ENCODE peak calls at places on chromosomes 11 and 22, in eight cellular contexts. One of them, this sample, is unnamed. For H3K36me3, the result is how much of the 10 kb centered on the place peaks cover.

GRCh38 chr11:115170133-115170815 is 333.9 kb downstream of the CADM1 start:
- DNase-seq in upper lobe of left lung: no peak
- DNase-seq in SK-N-SH: peak
- DNase-seq in tibial nerve: no peak
- DNase-seq in suprapubic skin: no peak
- DNase-seq in GM12878: no peak
- DNase-seq in stomach: no peak
- DNase-seq in sigmoid colon: no peak
- DNase-seq in this sample: no peak

GRCh38 chr11:10743354-10744035 is 7.6 kb upstream of the CTR9 start:
- DNase-seq in GM12878: no peak
- DNase-seq in suprapubic skin: no peak
- DNase-seq in upper lobe of left lung: peak
- DNase-seq in sigmoid colon: no peak
- DNase-seq in SK-N-SH: no peak
- DNase-seq in tibial nerve: no peak
- DNase-seq in stomach: no peak
- DNase-seq in this sample: no peak

GRCh38 chr22:11066458-11067285 is 4461.3 kb upstream of the OR11H1 start:
- DNase-seq in SK-N-SH: peak
- DNase-seq in GM12878: no peak
- DNase-seq in upper lobe of left lung: peak
- DNase-seq in stomach: no peak
- DNase-seq in sigmoid colon: peak
- DNase-seq in tibial nerve: no peak
- DNase-seq in suprapubic skin: no peak
- DNase-seq in this sample: peak

GRCh38 chr11:13010737-13011342 is 1.7 kb downstream of the RASSF10 start:
- DNase-seq in suprapubic skin: peak
- DNase-seq in sigmoid colon: no peak
- DNase-seq in stomach: peak
- DNase-seq in upper lobe of left lung: peak
- DNase-seq in tibial nerve: no peak
- DNase-seq in SK-N-SH: peak
- DNase-seq in GM12878: no peak
- DNase-seq in this sample: no peak

GRCh38 chr11:102587722-102588121 is 37.4 kb downstream of the MMP20 start:
- DNase-seq in stomach: no peak
- DNase-seq in upper lobe of left lung: no peak
- DNase-seq in sigmoid colon: no peak
- DNase-seq in tibial nerve: no peak
- DNase-seq in SK-N-SH: no peak
- DNase-seq in suprapubic skin: no peak
- DNase-seq in GM12878: no peak
- DNase-seq in this sample: no peak

GRCh38 chr11:33737362-33737821 is 1.2 kb upstream of the CD59 start:
- DNase-seq in tibial nerve: no peak
- DNase-seq in GM12878: no peak
- DNase-seq in stomach: no peak
- DNase-seq in sigmoid colon: no peak
- DNase-seq in suprapubic skin: no peak
- DNase-seq in SK-N-SH: no peak
- DNase-seq in upper lobe of left lung: no peak
- DNase-seq in this sample: no peak

GRCh38 chr22:42639541-42640241 is 710 bp downstream of the ATP5MGL start:
- DNase-seq in stomach: no peak
- DNase-seq in sigmoid colon: no peak
- DNase-seq in suprapubic skin: no peak
- DNase-seq in GM12878: no peak
- DNase-seq in upper lobe of left lung: no peak
- DNase-seq in SK-N-SH: no peak
- DNase-seq in tibial nerve: no peak
- DNase-seq in this sample: no peak

GRCh38 chr11:108117746-108118371 is 3.5 kb upstream of the ACAT1 start:
- DNase-seq in upper lobe of left lung: no peak
- DNase-seq in GM12878: no peak
- DNase-seq in tibial nerve: no peak
- DNase-seq in stomach: no peak
- DNase-seq in suprapubic skin: no peak
- DNase-seq in SK-N-SH: peak
- DNase-seq in sigmoid colon: no peak
- DNase-seq in this sample: no peak

GRCh38 chr22:50570861-50571260 is 7.4 kb downstream of the CPT1B start:
- DNase-seq in upper lobe of left lung: no peak
- DNase-seq in tibial nerve: no peak
- DNase-seq in suprapubic skin: peak
- DNase-seq in SK-N-SH: no peak
- DNase-seq in GM12878: no peak
- DNase-seq in sigmoid colon: no peak
- DNase-seq in stomach: no peak
- DNase-seq in this sample: no peak

GRCh38 chr11:118281284-118281683 is 17.2 kb upstream of the MPZL2 start:
- DNase-seq in tibial nerve: no peak
- DNase-seq in GM12878: no peak
- DNase-seq in stomach: no peak
- DNase-seq in upper lobe of left lung: no peak
- DNase-seq in SK-N-SH: no peak
- DNase-seq in sigmoid colon: no peak
- DNase-seq in suprapubic skin: no peak
- DNase-seq in this sample: no peak

GRCh38 chr11:37092487-37092886 is 494.5 kb upstream of the RAG2 start:
- DNase-seq in sigmoid colon: no peak
- DNase-seq in GM12878: no peak
- DNase-seq in stomach: no peak
- DNase-seq in suprapubic skin: no peak
- DNase-seq in tibial nerve: no peak
- DNase-seq in upper lobe of left lung: no peak
- DNase-seq in SK-N-SH: no peak
- DNase-seq in this sample: no peak

GRCh38 chr11:82176945-82177344 is 556.7 kb downstream of the FAM181B start:
- DNase-seq in SK-N-SH: no peak
- DNase-seq in sigmoid colon: no peak
- DNase-seq in suprapubic skin: no peak
- DNase-seq in upper lobe of left lung: no peak
- DNase-seq in GM12878: no peak
- DNase-seq in stomach: no peak
- DNase-seq in tibial nerve: no peak
- DNase-seq in this sample: no peak

GRCh38 chr11:82176365-82176764 is 557.3 kb downstream of the FAM181B start:
- DNase-seq in sigmoid colon: no peak
- DNase-seq in SK-N-SH: no peak
- DNase-seq in tibial nerve: no peak
- DNase-seq in GM12878: no peak
- DNase-seq in suprapubic skin: no peak
- DNase-seq in upper lobe of left lung: no peak
- DNase-seq in stomach: no peak
- DNase-seq in this sample: no peak

GRCh38 chr11:82174610-82175009 is 559.1 kb downstream of the FAM181B start:
- DNase-seq in sigmoid colon: no peak
- DNase-seq in tibial nerve: no peak
- DNase-seq in upper lobe of left lung: no peak
- DNase-seq in suprapubic skin: no peak
- DNase-seq in stomach: no peak
- DNase-seq in GM12878: no peak
- DNase-seq in SK-N-SH: no peak
- DNase-seq in this sample: no peak
- TF ChIP-seq EP300 in sigmoid colon: no peak
- TF ChIP-seq EP300 in tibial nerve: no peak
- TF ChIP-seq EP300 in upper lobe of left lung: no peak
- TF ChIP-seq EP300 in suprapubic skin: no peak
- TF ChIP-seq EP300 in stomach: no peak
- TF ChIP-seq EP300 in GM12878: no peak
- TF ChIP-seq EP300 in SK-N-SH: no peak
- TF ChIP-seq EP300 in this sample: no peak

GRCh38 chr11:29310706-29311342 is 706.0 kb downstream of the KCNA4 start:
- DNase-seq in stomach: no peak
- DNase-seq in sigmoid colon: no peak
- DNase-seq in suprapubic skin: no peak
- DNase-seq in upper lobe of left lung: no peak
- DNase-seq in tibial nerve: no peak
- DNase-seq in GM12878: no peak
- DNase-seq in SK-N-SH: no peak
- DNase-seq in this sample: no peak

GRCh38 chr11:29310016-29310415 is 706.8 kb downstream of the KCNA4 start:
- DNase-seq in upper lobe of left lung: no peak
- DNase-seq in SK-N-SH: no peak
- DNase-seq in sigmoid colon: no peak
- DNase-seq in stomach: no peak
- DNase-seq in GM12878: no peak
- DNase-seq in suprapubic skin: no peak
- DNase-seq in tibial nerve: no peak
- DNase-seq in this sample: no peak

GRCh38 chr11:29318134-29318845 is 698.5 kb downstream of the KCNA4 start:
- DNase-seq in GM12878: no peak
- DNase-seq in sigmoid colon: no peak
- DNase-seq in suprapubic skin: no peak
- DNase-seq in tibial nerve: no peak
- DNase-seq in stomach: no peak
- DNase-seq in upper lobe of left lung: no peak
- DNase-seq in SK-N-SH: no peak
- DNase-seq in this sample: no peak

GRCh38 chr11:29317669-29318068 is 699.2 kb downstream of the KCNA4 start:
- DNase-seq in upper lobe of left lung: no peak
- DNase-seq in GM12878: no peak
- DNase-seq in suprapubic skin: no peak
- DNase-seq in stomach: no peak
- DNase-seq in tibial nerve: no peak
- DNase-seq in SK-N-SH: no peak
- DNase-seq in sigmoid colon: no peak
- DNase-seq in this sample: no peak

DNA sequence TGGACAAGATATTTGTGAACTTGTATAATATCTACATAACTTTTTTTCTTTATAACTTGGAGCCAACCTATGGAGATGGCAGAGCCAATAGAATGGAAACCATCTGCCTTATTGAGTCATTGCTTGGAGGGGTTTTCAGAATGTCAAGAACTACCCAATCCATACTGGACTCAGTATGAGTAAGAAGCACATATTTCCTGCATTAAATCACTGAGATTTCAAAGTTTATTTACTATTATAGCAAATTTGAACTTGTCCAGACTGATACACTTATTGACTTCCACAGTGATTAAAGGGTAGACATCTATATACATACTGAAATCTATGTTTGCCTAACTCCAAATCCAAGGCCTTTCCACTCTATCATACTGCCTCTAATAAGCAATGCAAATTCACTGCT is 704.0 kb downstream of the KCNA4 start:
- DNase-seq in suprapubic skin: no peak
- DNase-seq in tibial nerve: no peak
- DNase-seq in GM12878: no peak
- DNase-seq in SK-N-SH: no peak
- DNase-seq in stomach: no peak
- DNase-seq in sigmoid colon: no peak
- DNase-seq in upper lobe of left lung: no peak
- DNase-seq in this sample: no peak
- H3K36me3 ChIP-seq in suprapubic skin: under half
- H3K36me3 ChIP-seq in tibial nerve: under half
- H3K36me3 ChIP-seq in GM12878: under half
- H3K36me3 ChIP-seq in SK-N-SH: under half
- H3K36me3 ChIP-seq in stomach: under half
- H3K36me3 ChIP-seq in sigmoid colon: under half
- H3K36me3 ChIP-seq in upper lobe of left lung: under half
- H3K36me3 ChIP-seq in this sample: under half

GRCh38 chr22:29784451-29785361 is 17.5 kb downstream of the UQCR10 start:
- DNase-seq in suprapubic skin: no peak
- DNase-seq in SK-N-SH: no peak
- DNase-seq in upper lobe of left lung: no peak
- DNase-seq in stomach: peak
- DNase-seq in tibial nerve: no peak
- DNase-seq in GM12878: no peak
- DNase-seq in sigmoid colon: no peak
- DNase-seq in this sample: peak

GRCh38 chr22:29782061-29782845 is 15.1 kb downstream of the UQCR10 start:
- DNase-seq in SK-N-SH: no peak
- DNase-seq in GM12878: no peak
- DNase-seq in tibial nerve: no peak
- DNase-seq in sigmoid colon: no peak
- DNase-seq in stomach: peak
- DNase-seq in suprapubic skin: no peak
- DNase-seq in upper lobe of left lung: no peak
- DNase-seq in this sample: peak

GRCh38 chr22:29786026-29786425 is 18.9 kb downstream of the UQCR10 start:
- DNase-seq in stomach: peak
- DNase-seq in SK-N-SH: no peak
- DNase-seq in upper lobe of left lung: no peak
- DNase-seq in GM12878: no peak
- DNase-seq in sigmoid colon: no peak
- DNase-seq in suprapubic skin: no peak
- DNase-seq in tibial nerve: no peak
- DNase-seq in this sample: no peak

GRCh38 chr22:29780220-29780619 is 13.1 kb downstream of the UQCR10 start:
- DNase-seq in upper lobe of left lung: no peak
- DNase-seq in GM12878: no peak
- DNase-seq in SK-N-SH: no peak
- DNase-seq in stomach: no peak
- DNase-seq in sigmoid colon: no peak
- DNase-seq in suprapubic skin: no peak
- DNase-seq in tibial nerve: no peak
- DNase-seq in this sample: no peak

GRCh38 chr22:29780781-29781676 is 13.9 kb downstream of the UQCR10 start:
- DNase-seq in stomach: no peak
- DNase-seq in SK-N-SH: peak
- DNase-seq in sigmoid colon: no peak
- DNase-seq in upper lobe of left lung: no peak
- DNase-seq in GM12878: no peak
- DNase-seq in suprapubic skin: no peak
- DNase-seq in tibial nerve: no peak
- DNase-seq in this sample: peak
- TF ChIP-seq EP300 in stomach: no peak
- TF ChIP-seq EP300 in SK-N-SH: no peak
- TF ChIP-seq EP300 in sigmoid colon: no peak
- TF ChIP-seq EP300 in upper lobe of left lung: no peak
- TF ChIP-seq EP300 in GM12878: no peak
- TF ChIP-seq EP300 in suprapubic skin: no peak
- TF ChIP-seq EP300 in tibial nerve: no peak
- TF ChIP-seq EP300 in this sample: no peak

DNA sequence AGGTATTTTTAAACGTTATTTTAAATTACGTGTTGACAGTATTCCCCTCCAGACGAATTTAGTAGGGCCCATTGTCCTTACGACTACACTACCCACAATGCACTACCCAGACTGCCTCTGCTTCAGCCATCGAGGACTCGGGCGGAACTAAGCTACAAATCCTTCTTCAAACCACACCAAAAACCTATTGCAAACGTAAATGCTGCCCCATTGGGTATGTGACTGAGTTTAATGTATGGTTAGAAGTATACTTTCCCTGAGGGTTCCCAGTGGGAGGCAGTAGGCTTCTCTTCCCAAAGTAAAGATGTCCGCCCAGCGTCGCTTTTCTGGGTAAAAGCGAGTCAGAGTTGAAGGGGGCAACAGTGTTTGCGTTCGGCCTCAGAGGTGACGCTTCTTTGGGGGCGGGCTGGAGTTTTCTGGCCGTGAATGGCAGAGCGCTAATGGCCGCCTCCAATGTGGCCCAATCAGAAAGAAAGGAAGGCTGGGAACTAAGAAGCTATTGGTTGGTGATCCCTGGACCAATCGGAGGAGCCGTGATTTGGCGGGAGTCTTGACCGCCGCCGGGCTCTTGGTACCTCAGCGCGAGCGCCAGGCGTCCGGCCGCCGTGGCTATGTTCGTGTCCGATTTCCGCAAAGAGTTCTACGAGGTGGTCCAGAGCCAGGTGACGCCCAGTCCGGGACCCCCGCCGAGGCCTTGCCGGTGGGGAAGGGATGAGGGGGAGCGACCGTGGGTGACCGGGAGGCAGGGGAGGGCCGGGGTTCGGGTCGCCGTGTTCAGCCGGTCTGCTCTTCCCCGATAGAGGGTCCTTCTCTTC is at the start of gene CDC45:
- DNase-seq in suprapubic skin: peak
- DNase-seq in SK-N-SH: peak
- DNase-seq in stomach: peak
- DNase-seq in upper lobe of left lung: peak
- DNase-seq in tibial nerve: peak
- DNase-seq in GM12878: peak
- DNase-seq in sigmoid colon: peak
- DNase-seq in this sample: peak
- H3K36me3 ChIP-seq in suprapubic skin: under half
- H3K36me3 ChIP-seq in SK-N-SH: under half
- H3K36me3 ChIP-seq in stomach: under half
- H3K36me3 ChIP-seq in upper lobe of left lung: under half
- H3K36me3 ChIP-seq in tibial nerve: under half
- H3K36me3 ChIP-seq in GM12878: under half
- H3K36me3 ChIP-seq in sigmoid colon: under half
- H3K36me3 ChIP-seq in this sample: under half

This sample was measured in ovary.